ENCODE peak calls at places on chromosomes 16 and 17, in five cellular contexts. Z is epithelial cell of esophagus; I is amniotic stem cell; F is HTR-8/SVneo; Y is activated CD8-positive, alpha-beta memory T cell treated with anti-CD3 and anti-CD28 coated beads for 48 hours. Q is an unnamed sample.

GRCh38 chr17:1789936-1790335 is 28.1 kb downstream of the SERPINF1 start:
- DNase-seq in Y (no peak), Z (no peak), I (no peak), F (no peak), Q (no peak)

GRCh38 chr17:65074778-65075250 is 18.3 kb upstream of the GNA13 start:
- DNase-seq in F (no peak), Y (no peak), I (no peak), Z (no peak), Q (no peak)

GRCh38 chr17:66946251-66946650 is 18.3 kb upstream of the CACNG4 start:
- DNase-seq in Y (no peak), Z (no peak), I (no peak), F (no peak), Q (no peak)

GRCh38 chr17:42274273-42274542 is 2.0 kb downstream of the STAT5B start:
- DNase-seq in Z (no peak), F (no peak), Y (no peak), I (no peak), Q (no peak)

GRCh38 chr17:65433592-65433991 is 127.9 kb downstream of the AXIN2 start:
- DNase-seq in Z (no peak), Y (no peak), I (no peak), F (no peak), Q (no peak)

GRCh38 chr17:40564883-40565744 is at the start of gene CCR7:
- DNase-seq in I (no peak), Z (no peak), F (no peak), Y (no peak), Q (no peak)

GRCh38 chr17:49086316-49086605 is 46.3 kb upstream of the B4GALNT2 start:
- DNase-seq in F (no peak), Y (no peak), Z (no peak), I (no peak), Q (no peak)

GRCh38 chr17:27917000-27917399 is 23.8 kb upstream of the LYRM9 start:
- DNase-seq in Z (no peak), I (no peak), Y (no peak), F (no peak), Q (no peak)

GRCh38 chr17:2724783-2725164 is 13.2 kb upstream of the CLUH start:
- DNase-seq in F (no peak), I (no peak), Y (no peak), Z (peak), Q (no peak)

GRCh38 chr17:2624292-2624731 is 30.9 kb downstream of the PAFAH1B1 start:
- DNase-seq in F (no peak), I (no peak), Y (no peak), Z (no peak), Q (no peak)

GRCh38 chr17:40878044-40878443 is 7.0 kb downstream of the KRT20 start:
- DNase-seq in Z (no peak), Y (no peak), F (no peak), I (no peak), Q (no peak)

GRCh38 chr16:83269541-83269940 is 538.2 kb upstream of the HSBP1 start:
- DNase-seq in F (no peak), Z (no peak), Y (no peak), I (no peak), Q (no peak)

GRCh38 chr17:21129023-21129681 is 2.4 kb downstream of the DHRS7B start:
- DNase-seq in Y (no peak), I (peak), Z (peak), F (peak), Q (peak)

GRCh38 chr17:32487460-32488176 is 825 bp downstream of the CDK5R1 start:
- DNase-seq in Z (peak), I (no peak), Y (no peak), F (no peak), Q (no peak)

GRCh38 chr16:49023095-49023494 is 258.5 kb downstream of the CBLN1 start:
- DNase-seq in F (peak), Y (no peak), Z (peak), I (no peak), Q (no peak)

GRCh38 chr16:80265624-80266306 is 275.0 kb upstream of the DYNLRB2 start:
- DNase-seq in Z (no peak), F (no peak), Y (no peak), I (no peak), Q (no peak)

GRCh38 chr16:2785101-2785991 is 2.0 kb downstream of the PRSS33 start:
- DNase-seq in I (no peak), Z (no peak), Y (no peak), F (no peak), Q (no peak)

GRCh38 chr16:22425036-22425801 is 50.8 kb upstream of the CDR2 start:
- DNase-seq in Z (no peak), I (no peak), F (no peak), Y (no peak), Q (no peak)

GRCh38 chr16:86611517-86611840 is 33.1 kb downstream of the FOXL1 start:
- DNase-seq in I (no peak), Z (no peak), F (no peak), Y (no peak), Q (no peak)

GRCh38 chr17:34248807-34249496 is 6.1 kb upstream of the CCL2 start:
- DNase-seq in I (no peak), Y (no peak), Z (no peak), F (no peak), Q (no peak)

GRCh38 chr16:10877472-10877946 is 507 bp downstream of the CIITA start:
- DNase-seq in I (no peak), Y (no peak), Z (no peak), F (no peak), Q (no peak)

GRCh38 chr16:26765087-26765486 is 301.6 kb upstream of the C16orf82 start:
- DNase-seq in Z (peak), F (no peak), Y (no peak), I (no peak), Q (no peak)

GRCh38 chr17:78522031-78522809 is 55.0 kb downstream of the DNAH17 start:
- DNase-seq in F (no peak), I (no peak), Y (no peak), Z (no peak), Q (no peak)

GRCh38 chr16:85928411-85928820 is 29.5 kb downstream of the IRF8 start:
- DNase-seq in Z (no peak), Y (no peak), I (no peak), F (no peak), Q (no peak)

GRCh38 chr17:28725660-28726395 is at the start of gene TLCD1:
- DNase-seq in Z (peak), F (peak), I (peak), Y (no peak), Q (peak)

GRCh38 chr17:36602924-36603384 is 1.6 kb downstream of the MRM1 start:
- DNase-seq in F (peak), I (no peak), Y (peak), Z (peak), Q (no peak)

GRCh38 chr17:31405941-31406371 is 14.5 kb downstream of the RAB11FIP4 start:
- DNase-seq in I (no peak), F (no peak), Y (no peak), Z (no peak), Q (no peak)

GRCh38 chr17:70945386-70945785 is 776.1 kb downstream of the KCNJ2 start:
- DNase-seq in F (no peak), Y (no peak), Z (no peak), I (no peak), Q (no peak)